ENCODE peak calls at places on chromosomes 7 and 10, in four cellular contexts. X, A, Y and T are unnamed samples.

GRCh38 chr10:75269605-75270004 is 33.8 kb upstream of the COMTD1 start:
- DNase-seq in X (no peak), A (no peak), Y (no peak), T (no peak)

GRCh38 chr7:105705427-105705826 is 124.1 kb upstream of the EFCAB10 start:
- DNase-seq in X (no peak), A (no peak), Y (no peak), T (no peak)

GRCh38 chr10:102675887-102676616 is 31.8 kb downstream of the TRIM8 start:
- DNase-seq in X (no peak), A (no peak), Y (no peak), T (peak; percentile 48)

GRCh38 chr7:131546126-131546525 is 10.3 kb downstream of the PODXL start:
- DNase-seq in X (peak; percentile 23), A (no peak), Y (peak; percentile 88), T (no peak)

GRCh38 chr10:77859865-77860282 is 66.7 kb downstream of the DLG5 start:
- DNase-seq in X (no peak), A (no peak), Y (no peak), T (no peak)

GRCh38 chr7:16398211-16399017 is 22.9 kb downstream of the CRPPA start:
- DNase-seq in X (peak; percentile 3), A (no peak), Y (no peak), T (no peak)

GRCh38 chr10:101693701-101694055 is 1.3 kb downstream of the FBXW4 start:
- DNase-seq in X (no peak), A (no peak), Y (peak; percentile 66), T (no peak)

GRCh38 chr10:4243651-4244050 is 458.6 kb upstream of the KLF6 start:
- DNase-seq in X (peak; percentile 92), A (no peak), Y (no peak), T (no peak)

GRCh38 chr10:51651063-51651462 is 48.3 kb downstream of the CSTF2T start:
- DNase-seq in X (no peak), A (no peak), Y (no peak), T (no peak)

GRCh38 chr7:129572205-129572604 is 39.3 kb upstream of the NRF1 start:
- DNase-seq in X (no peak), A (no peak), Y (no peak), T (no peak)

GRCh38 chr7:155297517-155298287 is at the start of gene INSIG1:
- DNase-seq in X (peak; percentile 92), A (peak; percentile 89), Y (peak; percentile 91), T (peak; percentile 96)

GRCh38 chr10:19876570-19876969 is 60.3 kb downstream of the PLXDC2 start:
- DNase-seq in X (no peak), A (no peak), Y (no peak), T (no peak)

GRCh38 chr7:22718200-22718711 is 8.7 kb upstream of the IL6 start:
- DNase-seq in X (peak; percentile 91), A (no peak), Y (no peak), T (no peak)

GRCh38 chr10:110279062-110279986 is 25.4 kb downstream of the SMNDC1 start:
- DNase-seq in X (peak; percentile 76), A (peak; percentile 61), Y (peak; percentile 79), T (no peak)

GRCh38 chr10:100653957-100654834 is 91.2 kb upstream of the PAX2 start:
- DNase-seq in X (no peak), A (no peak), Y (no peak), T (no peak)

GRCh38 chr7:131604841-131605279 is 48.4 kb upstream of the PODXL start:
- DNase-seq in X (no peak), A (no peak), Y (no peak), T (no peak)

GRCh38 chr7:137757146-137757925 is 89.4 kb downstream of the DGKI start:
- DNase-seq in X (no peak), A (no peak), Y (no peak), T (no peak)

GRCh38 chr10:61475449-61475873 is 22.3 kb upstream of the TMEM26 start:
- DNase-seq in X (peak; percentile 94), A (no peak), Y (peak; percentile 87), T (no peak)

GRCh38 chr10:23656735-23657134 is 217.9 kb downstream of the OTUD1 start:
- DNase-seq in X (no peak), A (peak; percentile 40), Y (no peak), T (no peak)

GRCh38 chr7:33707427-33707826 is 197.9 kb upstream of the BMPER start:
- DNase-seq in X (no peak), A (no peak), Y (no peak), T (no peak)

DNA sequence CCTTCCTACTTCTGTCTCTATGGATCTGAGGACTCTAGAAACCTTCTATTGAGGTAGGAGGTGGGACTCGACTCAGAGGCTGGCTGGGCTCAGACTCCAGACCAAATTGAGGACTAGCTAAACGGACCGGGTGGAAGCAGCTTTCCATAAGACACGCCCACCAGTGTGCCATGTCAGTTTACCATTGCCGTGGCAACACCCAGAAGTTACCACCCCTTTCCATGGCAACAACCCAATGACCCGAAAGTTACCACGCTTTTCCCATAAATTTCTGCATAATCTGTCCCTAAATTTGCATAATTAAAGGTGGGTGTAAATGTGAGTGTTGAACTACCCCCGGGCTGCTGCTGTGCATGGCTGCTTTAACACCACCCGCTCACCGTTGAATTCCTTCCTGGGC is 58.9 kb downstream of the MICALL2 start:
- DNase-seq in X (no peak), A (no peak), Y (no peak), T (no peak)
- H3K27me3 ChIP-seq in X (peaks cover 3% of the 10 kb centered on the region), A (peaks cover 6% of the 10 kb centered on the region), Y (peaks cover 3% of the 10 kb centered on the region), T (peaks cover 1% of the 10 kb centered on the region)

GRCh38 chr10:5776150-5776880 is 36.9 kb downstream of the GDI2 start:
- DNase-seq in X (no peak), A (no peak), Y (no peak), T (no peak)

GRCh38 chr10:5779753-5780152 is 33.5 kb downstream of the GDI2 start:
- DNase-seq in X (no peak), A (no peak), Y (no peak), T (no peak)

GRCh38 chr10:5774987-5775386 is 38.2 kb downstream of the GDI2 start:
- DNase-seq in X (no peak), A (no peak), Y (no peak), T (no peak)

GRCh38 chr10:5776881-5777197 is 36.4 kb downstream of the GDI2 start:
- DNase-seq in X (peak; percentile 51), A (no peak), Y (no peak), T (no peak)

DNA sequence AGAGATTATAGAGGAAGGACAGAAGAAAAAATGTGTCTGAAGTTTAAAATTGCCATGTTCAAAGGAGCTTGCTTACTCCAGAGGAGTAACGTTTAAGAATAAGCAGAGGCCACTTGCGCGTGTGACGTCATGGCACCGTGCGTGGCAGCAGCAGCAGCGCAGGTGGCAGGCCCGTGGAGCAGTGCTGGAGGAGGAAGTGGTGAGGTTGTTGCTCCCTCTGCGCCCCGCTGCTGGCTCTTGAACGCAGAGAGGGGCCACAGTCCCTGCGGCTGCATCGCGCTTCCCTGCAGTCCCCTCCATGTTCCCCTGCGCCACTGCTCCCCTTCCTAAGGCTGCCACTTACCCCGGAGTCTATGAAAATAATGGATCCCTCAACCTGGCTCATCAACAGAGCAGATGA is 37.5 kb downstream of the GDI2 start:
- DNase-seq in X (no peak), A (peak; percentile 92), Y (peak; percentile 28), T (no peak)
- H3K4me3 ChIP-seq in X (no peak overlapping the region), A (peak overlapping the region; percentile 32), Y (no peak overlapping the region), T (no peak overlapping the region)

GRCh38 chr10:133237241-133238065 is at the start of gene VENTX:
- DNase-seq in X (no peak), A (no peak), Y (no peak), T (no peak)
- H3K27me3 ChIP-seq in X (peaks cover 44% of the 10 kb centered on the region), A (peaks cover 13% of the 10 kb centered on the region), Y (peaks cover 31% of the 10 kb centered on the region), T (no peaks in the 10 kb centered on the region)

GRCh38 chr10:104328636-104328915 is 9.7 kb downstream of the ITPRIP start:
- DNase-seq in X (no peak), A (no peak), Y (no peak), T (no peak)
- H3K4me3 ChIP-seq in X (no peak overlapping the region), A (peak overlapping the region; percentile 51), Y (no peak overlapping the region), T (no peak overlapping the region)

GRCh38 chr7:143363011-143363937 is 761 bp upstream of the FAM131B start:
- DNase-seq in X (no peak), A (no peak), Y (no peak), T (no peak)
- H3K27me3 ChIP-seq in X (peaks cover 42% of the 10 kb centered on the region), A (peaks cover 6% of the 10 kb centered on the region), Y (peaks cover 4% of the 10 kb centered on the region), T (peaks cover 3% of the 10 kb centered on the region)

GRCh38 chr7:158473238-158473637 is 114.4 kb downstream of the PTPRN2 start:
- DNase-seq in X (no peak), A (no peak), Y (no peak), T (no peak)
- H3K4me3 ChIP-seq in X (no peak overlapping the region), A (no peak overlapping the region), Y (no peak overlapping the region), T (no peak overlapping the region)

GRCh38 chr7:55271661-55272060 is 93.5 kb upstream of the LANCL2 start:
- DNase-seq in X (no peak), A (no peak), Y (no peak), T (no peak)
- H3K27me3 ChIP-seq in X (peaks cover 5% of the 10 kb centered on the region), A (no peaks in the 10 kb centered on the region), Y (no peaks in the 10 kb centered on the region), T (no peaks in the 10 kb centered on the region)